ENCODE peak calls at places on chromosomes 3 and 15, in ten cellular contexts. Z is occipital lobe; Q is A549; Y is GM03348; L is NCI-H2029; I is CD8-positive, alpha-beta memory T cell; H is astrocyte; F is NCI-H2081; M is iris pigment epithelial cell; X is PC-3. U is an unnamed sample.
A peak's percentile ranks its signal among the peaks of the same experiment; 100 is the strongest.

GRCh38 chr3:57918123-57918837 is 89.9 kb upstream of the FLNB start:
- DNase-seq in Q (no peak), M (peak; percentile 89), L (no peak), X (peak; percentile 90), Z (no peak), I (no peak), H (peak; percentile 89), Y (peak; percentile 79), F (no peak), U (no peak)

GRCh38 chr3:69871256-69871655 is 128.3 kb upstream of the SAMMSON start:
- DNase-seq in F (no peak), Q (no peak), Z (no peak), L (no peak), H (no peak), I (no peak), Y (no peak), M (no peak), X (peak; percentile 39), U (no peak)

GRCh38 chr3:110902453-110903085 is 169.0 kb upstream of the NECTIN3 start:
- DNase-seq in I (no peak), X (no peak), Z (no peak), H (no peak), F (no peak), Q (no peak), L (no peak), Y (no peak), M (no peak), U (no peak)

GRCh38 chr3:187403768-187404270 is 35.6 kb downstream of the RTP4 start:
- DNase-seq in Y (peak; percentile 71), Z (no peak), L (no peak), M (peak; percentile 99), X (peak; percentile 89), Q (peak; percentile 26), H (peak; percentile 97), F (no peak), I (no peak), U (no peak)

GRCh38 chr3:10248984-10249748 is 907 bp downstream of the TATDN2 start:
- DNase-seq in X (peak; percentile 11), Z (no peak), L (no peak), F (no peak), Y (peak; percentile 66), Q (peak; percentile 62), H (peak; percentile 6), M (no peak), I (peak; percentile 45), U (peak; percentile 16)

GRCh38 chr15:86502313-86502712 is 422.6 kb downstream of the AGBL1 start:
- DNase-seq in Q (no peak), Z (no peak), L (no peak), X (no peak), H (no peak), I (no peak), F (no peak), M (no peak), Y (no peak), U (no peak)

GRCh38 chr15:63791236-63791635 is 42.5 kb downstream of the HERC1 start:
- DNase-seq in H (no peak), Q (no peak), F (no peak), Y (peak; percentile 13), X (peak; percentile 41), Z (no peak), I (no peak), M (peak; percentile 58), L (no peak), U (no peak)

GRCh38 chr3:123651449-123652345 is 66.8 kb upstream of the HACD2 start:
- DNase-seq in I (no peak), X (no peak), M (no peak), Q (no peak), F (no peak), H (no peak), Y (peak; percentile 20), L (no peak), Z (no peak), U (no peak)

GRCh38 chr15:74228723-74229081 is 7.4 kb upstream of the CCDC33 start:
- DNase-seq in H (peak; percentile 24), Y (no peak), F (peak; percentile 79), I (no peak), M (peak; percentile 53), L (peak; percentile 64), X (no peak), Q (no peak), Z (no peak), U (no peak)

GRCh38 chr15:37824717-37825382 is 109.6 kb upstream of the TMCO5A start:
- DNase-seq in Z (no peak), I (no peak), Q (peak; percentile 15), X (peak; percentile 92), F (no peak), L (no peak), Y (peak; percentile 85), M (peak; percentile 99), H (peak; percentile 97), U (no peak)

GRCh38 chr3:179181021-179181472 is 32.9 kb downstream of the PIK3CA start:
- DNase-seq in H (peak; percentile 54), Q (no peak), Y (peak; percentile 49), I (no peak), X (peak; percentile 19), L (no peak), F (peak; percentile 19), M (peak; percentile 73), Z (no peak), U (no peak)

GRCh38 chr15:100889359-100890058 is 9.9 kb downstream of the ALDH1A3 start:
- DNase-seq in I (no peak), F (no peak), L (no peak), H (peak; percentile 75), Z (no peak), X (peak; percentile 68), Q (no peak), M (peak; percentile 93), Y (peak; percentile 89), U (no peak)

GRCh38 chr3:174767853-174768382 is 91.2 kb upstream of the NAALADL2 start:
- DNase-seq in F (no peak), H (peak; percentile 87), L (no peak), I (no peak), Q (no peak), Z (no peak), M (peak; percentile 87), X (peak; percentile 74), Y (no peak), U (no peak)

GRCh38 chr3:28916713-28917499 is 364.0 kb upstream of the RBMS3 start:
- DNase-seq in Q (no peak), M (peak; percentile 82), I (no peak), Z (no peak), X (peak; percentile 47), F (peak; percentile 66), L (no peak), H (peak; percentile 71), Y (peak; percentile 69), U (peak; percentile 15)

GRCh38 chr3:195411831-195412230 is 31.0 kb downstream of the ACAP2 start:
- DNase-seq in F (no peak), L (no peak), M (peak; percentile 56), Y (peak; percentile 33), Z (no peak), I (no peak), Q (no peak), H (peak; percentile 68), X (no peak), U (no peak)

GRCh38 chr3:28240440-28240839 is 979 bp upstream of the CMC1 start:
- DNase-seq in L (no peak), M (no peak), X (no peak), I (no peak), F (peak; percentile 13), H (no peak), Z (no peak), Q (no peak), Y (no peak), U (no peak)

GRCh38 chr3:72836923-72837322 is 11.3 kb downstream of the SHQ1 start:
- DNase-seq in H (no peak), X (no peak), M (no peak), F (peak; percentile 4), I (no peak), L (peak; percentile 14), Q (no peak), Y (no peak), Z (peak; percentile 24), U (peak; percentile 79)

GRCh38 chr3:183468424-183468823 is 40.0 kb upstream of the MCF2L2 start:
- DNase-seq in M (no peak), Z (no peak), Y (no peak), F (no peak), H (no peak), I (no peak), L (peak; percentile 36), X (no peak), Q (no peak), U (no peak)

GRCh38 chr3:48459773-48460516 is 13.4 kb downstream of the ATRIP start:
- DNase-seq in I (no peak), X (no peak), L (no peak), Z (no peak), Y (no peak), Q (no peak), F (no peak), M (no peak), H (no peak), U (peak; percentile 61)

GRCh38 chr15:58410353-58410752 is 21.4 kb upstream of the LIPC start:
- DNase-seq in M (no peak), Y (peak; percentile 79), Q (no peak), Z (no peak), X (no peak), H (no peak), L (peak; percentile 54), F (no peak), I (peak; percentile 26), U (no peak)

GRCh38 chr3:16240229-16241023 is 24.3 kb downstream of the DPH3 start:
- DNase-seq in Z (no peak), L (no peak), H (peak; percentile 46), Q (peak; percentile 71), X (peak; percentile 88), M (peak; percentile 86), Y (peak; percentile 80), I (no peak), F (no peak), U (no peak)

GRCh38 chr15:95932676-95933075 is 397.8 kb upstream of the NR2F2 start:
- DNase-seq in H (peak; percentile 87), Y (peak; percentile 42), L (no peak), F (no peak), X (peak; percentile 83), Z (no peak), Q (no peak), I (no peak), M (peak; percentile 51), U (no peak)

GRCh38 chr15:25903024-25903581 is 40.0 kb upstream of the ATP10A start:
- DNase-seq in F (no peak), L (no peak), I (no peak), M (no peak), Y (peak; percentile 69), X (peak; percentile 80), H (no peak), Z (no peak), Q (no peak), U (no peak)

GRCh38 chr15:31027948-31028586 is 36.6 kb upstream of the MTMR10 start:
- DNase-seq in Y (no peak), F (no peak), I (no peak), L (no peak), X (no peak), M (no peak), H (no peak), Z (no peak), Q (no peak), U (no peak)

GRCh38 chr15:70098170-70098460 is 398 bp upstream of the TLE3 start:
- DNase-seq in Z (no peak), X (no peak), L (no peak), Q (no peak), Y (no peak), H (no peak), F (no peak), M (no peak), I (no peak), U (no peak)

GRCh38 chr15:100559330-100559729 is 30.6 kb upstream of the CERS3 start:
- DNase-seq in Z (no peak), Q (no peak), Y (peak; percentile 74), M (peak; percentile 87), H (peak; percentile 9), L (no peak), X (peak; percentile 34), I (no peak), F (no peak), U (no peak)

U was measured in posterior cingulate gyrus.